ENCODE peak calls at places on chromosomes 4 and X, in eight cellular contexts. J is GM12878, N is HCT116, Y is K562, C is SK-N-SH, L is H1, D is HepG2, H is SK-N-MC. O is an unnamed sample.

GRCh38 chrX:347351-348117 is 28.9 kb upstream of the GTPBP6 start:
- DNase-seq in Y (no peak), L (no peak), D (no peak), C (no peak), H (no peak), N (no peak), J (no peak), O (no peak)

GRCh38 chrX:56793112-56793430 is 64.0 kb downstream of the NBDY start:
- DNase-seq in H (no peak), C (no peak), N (no peak), L (no peak), Y (no peak), D (no peak), J (no peak), O (no peak)

GRCh38 chrX:71533514-71533849 is 578 bp downstream of the OGT start:
- DNase-seq in N (no peak), L (no peak), H (no peak), C (no peak), J (no peak), Y (peak), D (no peak), O (no peak)

GRCh38 chrX:7771788-7772438 is 71.1 kb upstream of the VCX start:
- DNase-seq in Y (no peak), H (no peak), N (no peak), C (no peak), J (no peak), D (peak), L (no peak), O (no peak)

GRCh38 chrX:154365052-154365600 is 9.3 kb downstream of the FLNA start:
- DNase-seq in J (no peak), N (no peak), D (no peak), L (no peak), H (no peak), Y (no peak), C (no peak), O (no peak)

GRCh38 chr4:156677136-156677535 is 294.5 kb downstream of the PDGFC start:
- DNase-seq in Y (peak), N (peak), C (peak), L (peak), H (no peak), D (peak), J (no peak), O (peak)

GRCh38 chr4:168480991-168481588 is 798 bp upstream of the DDX60L start:
- DNase-seq in Y (peak), L (no peak), D (peak), J (peak), C (peak), H (no peak), N (peak), O (peak)

GRCh38 chrX:112888916-112889315 is 48.3 kb upstream of the AMOT start:
- DNase-seq in L (no peak), J (no peak), Y (no peak), N (no peak), D (no peak), H (no peak), C (no peak), O (no peak)

GRCh38 chrX:101368800-101369199 is 17.2 kb downstream of the BTK start:
- DNase-seq in C (no peak), Y (no peak), L (no peak), H (no peak), D (no peak), J (no peak), N (no peak), O (no peak)

GRCh38 chr4:155578726-155579385 is 87.8 kb upstream of the GUCY1A1 start:
- DNase-seq in J (no peak), C (no peak), D (no peak), N (no peak), Y (no peak), L (no peak), H (peak), O (peak)

GRCh38 chrX:2608638-2609430 is 82.3 kb upstream of the CD99 start:
- DNase-seq in L (peak), C (peak), J (no peak), N (peak), Y (peak), D (peak), H (no peak), O (peak)

GRCh38 chr4:7779194-7779768 is 160.4 kb downstream of the AFAP1 start:
- DNase-seq in J (no peak), Y (no peak), L (no peak), H (no peak), D (no peak), C (no peak), N (no peak), O (no peak)

GRCh38 chr4:177740563-177740962 is 298.3 kb upstream of the AGA start:
- DNase-seq in D (no peak), L (no peak), J (no peak), N (no peak), H (no peak), Y (no peak), C (no peak), O (no peak)

GRCh38 chr4:42315231-42315630 is 82.1 kb upstream of the SHISA3 start:
- DNase-seq in Y (no peak), H (no peak), C (no peak), N (no peak), D (no peak), L (no peak), J (no peak), O (no peak)

GRCh38 chr4:158809611-158810486 is 41.0 kb downstream of the FNIP2 start:
- DNase-seq in Y (no peak), H (no peak), N (peak), J (peak), D (no peak), L (no peak), C (no peak), O (peak)

GRCh38 chr4:45662996-45663395 is 460.9 kb downstream of the GABRG1 start:
- DNase-seq in D (no peak), C (no peak), H (peak), J (no peak), L (no peak), N (no peak), Y (no peak), O (no peak)

GRCh38 chr4:98745372-98745771 is 87.0 kb upstream of the TSPAN5 start:
- DNase-seq in D (peak), J (no peak), Y (no peak), C (peak), N (no peak), L (no peak), H (no peak), O (no peak)

GRCh38 chrX:30735839-30736238 is 82.6 kb downstream of the GK start:
- DNase-seq in H (peak), L (peak), N (peak), J (peak), C (peak), Y (peak), D (peak), O (peak)

GRCh38 chr4:6180841-6181631 is 19.3 kb downstream of the JAKMIP1 start:
- DNase-seq in L (no peak), N (no peak), C (no peak), J (peak), Y (no peak), H (no peak), D (no peak), O (no peak)

GRCh38 chr4:7540216-7540615 is 105.5 kb upstream of the PSAPL1 start:
- DNase-seq in N (no peak), Y (no peak), J (no peak), D (no peak), L (no peak), C (peak), H (no peak), O (no peak)

GRCh38 chr4:173746424-173746823 is 216.4 kb upstream of the HAND2 start:
- DNase-seq in L (no peak), N (no peak), H (no peak), Y (no peak), J (no peak), C (no peak), D (no peak), O (no peak)

GRCh38 chrX:136710324-136710951 is 62.5 kb downstream of the CD40LG start:
- DNase-seq in C (no peak), J (no peak), D (no peak), N (no peak), H (no peak), L (no peak), Y (no peak), O (peak)

GRCh38 chr4:157978680-157979361 is 194.0 kb downstream of the GASK1B start:
- DNase-seq in D (peak), J (no peak), H (no peak), Y (peak), L (peak), C (peak), N (peak), O (peak)

GRCh38 chr4:72394264-72394663 is 174.8 kb downstream of the ADAMTS3 start:
- DNase-seq in L (no peak), D (no peak), J (no peak), N (no peak), Y (no peak), H (no peak), C (no peak), O (no peak)

GRCh38 chr4:169009281-169010124 is 552 bp downstream of the CBR4 start:
- DNase-seq in C (no peak), J (no peak), L (no peak), N (peak), D (peak), Y (peak), H (no peak), O (peak)

GRCh38 chrX:40130207-40130606 is 32.4 kb upstream of the BCOR start:
- DNase-seq in L (no peak), J (no peak), C (no peak), H (no peak), N (peak), Y (no peak), D (no peak), O (no peak)

GRCh38 chrX:15269618-15270521 is at the start of gene ASB9:
- DNase-seq in Y (no peak), C (peak), H (no peak), D (peak), L (no peak), N (peak), J (no peak), O (peak)

GRCh38 chr4:98421106-98421505 is 159.9 kb downstream of the RAP1GDS1 start:
- DNase-seq in Y (no peak), J (no peak), H (no peak), L (no peak), D (no peak), C (no peak), N (no peak), O (no peak)

GRCh38 chrX:130758072-130758471 is 144.9 kb downstream of the ENOX2 start:
- DNase-seq in J (no peak), Y (no peak), C (no peak), N (no peak), H (no peak), D (no peak), L (no peak), O (no peak)

GRCh38 chrX:20412871-20413486 is 146.3 kb upstream of the RPS6KA3 start:
- DNase-seq in L (no peak), C (no peak), D (no peak), N (no peak), H (no peak), J (no peak), Y (no peak), O (no peak)

GRCh38 chr4:11670304-11670703 is 241.6 kb upstream of the HS3ST1 start:
- DNase-seq in N (no peak), C (no peak), J (no peak), H (no peak), L (no peak), D (no peak), Y (no peak), O (no peak)

GRCh38 chr4:11669156-11669555 is 240.5 kb upstream of the HS3ST1 start:
- DNase-seq in L (no peak), Y (no peak), J (no peak), N (no peak), H (no peak), C (no peak), D (no peak), O (no peak)
- H3K4me3 ChIP-seq in L (no peak), Y (no peak), J (no peak), N (no peak), H (no peak), C (no peak), D (no peak), O (no peak)

GRCh38 chr4:150160473-150160872 is 82.2 kb downstream of the DCLK2 start:
- DNase-seq in D (no peak), L (no peak), H (no peak), N (no peak), C (no peak), J (no peak), Y (no peak), O (peak)

GRCh38 chr4:150164055-150164454 is 85.8 kb downstream of the DCLK2 start:
- DNase-seq in C (peak), D (no peak), L (no peak), N (no peak), J (no peak), Y (no peak), H (no peak), O (no peak)

GRCh38 chr4:150167054-150167453 is 88.8 kb downstream of the DCLK2 start:
- DNase-seq in H (no peak), L (no peak), Y (no peak), D (no peak), C (no peak), J (no peak), N (no peak), O (no peak)

DNA sequence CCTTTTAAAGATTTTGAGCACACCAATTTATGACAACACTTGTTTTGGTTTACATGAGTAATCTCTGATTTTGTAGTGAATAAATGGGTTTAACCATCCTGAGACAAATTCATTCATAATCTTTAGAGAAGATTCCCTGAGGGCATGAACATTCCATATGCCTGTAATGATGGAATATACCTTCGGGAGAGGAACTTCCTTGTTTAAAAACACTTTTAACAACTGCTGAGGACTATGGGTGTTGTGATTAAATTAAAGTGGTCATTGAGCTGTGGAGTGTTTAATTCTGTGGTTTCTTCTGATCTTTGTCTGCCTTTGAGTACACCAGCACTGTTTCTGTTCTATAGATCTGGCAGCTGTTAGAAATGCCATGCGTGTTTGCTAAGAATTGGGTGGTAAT is 86.7 kb downstream of the DCLK2 start:
- DNase-seq in L (no peak), N (no peak), Y (no peak), D (no peak), J (no peak), H (peak), C (no peak), O (no peak)
- TF ChIP-seq POLR2AphosphoS5 in L (no peak), N (no peak), Y (no peak), D (no peak), J (no peak), H (peak), C (no peak), O (no peak)

DNA sequence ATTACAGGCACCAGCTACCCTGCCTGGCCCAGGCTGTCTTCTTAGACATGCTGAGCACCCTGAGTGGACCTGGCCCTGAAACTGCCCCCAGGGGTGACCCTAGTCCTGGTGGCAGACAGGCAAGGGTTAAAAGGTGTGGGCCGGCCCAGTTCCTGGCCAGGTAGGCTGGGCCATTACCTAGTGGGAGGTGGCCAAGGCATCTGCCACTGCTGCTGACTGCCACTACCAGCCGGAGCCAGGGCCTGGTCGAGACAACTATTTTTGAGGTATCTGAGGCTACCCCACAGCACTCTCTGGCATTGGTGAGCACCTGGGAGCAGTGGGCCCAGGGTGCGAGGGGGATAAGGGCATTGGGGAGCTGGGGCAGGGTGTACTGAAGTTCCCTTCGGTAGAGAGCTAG is at the start of gene CCDC120:
- DNase-seq in N (no peak), Y (no peak), H (no peak), L (no peak), C (no peak), J (no peak), D (no peak), O (no peak)
- H3K9ac ChIP-seq in N (peak), Y (no peak), H (no peak), L (peak), C (no peak), J (no peak), D (peak), O (no peak)

GRCh38 chr4:1579834-1580686 is 104.1 kb downstream of the FAM53A start:
- DNase-seq in L (no peak), H (no peak), D (peak), Y (peak), C (peak), J (no peak), N (peak), O (peak)
- H3K4me3 ChIP-seq in L (peak), H (peak), D (peak), Y (peak), C (peak), J (peak), N (peak), O (peak)

DNA sequence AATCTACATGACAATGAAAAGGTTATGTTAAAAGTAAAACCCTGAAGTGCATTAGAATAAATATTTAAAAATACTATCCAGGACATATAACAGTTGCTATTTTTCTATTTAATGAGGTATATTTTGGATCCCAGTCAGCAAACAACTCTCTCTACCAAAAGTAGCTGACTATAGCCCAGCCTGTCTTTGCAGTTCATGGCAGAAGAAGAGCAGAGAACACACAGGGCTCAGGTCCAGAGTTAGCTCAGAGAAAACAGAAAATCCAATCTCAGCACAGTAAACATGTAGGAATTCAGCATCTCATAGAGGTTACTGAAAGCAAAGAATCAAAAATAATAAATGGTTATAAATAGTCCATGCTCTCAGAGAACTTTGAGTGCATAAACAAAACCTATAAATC is 88.0 kb downstream of the PACRGL start:
- DNase-seq in C (no peak), Y (no peak), H (no peak), J (no peak), N (no peak), D (no peak), L (no peak), O (no peak)
- TF ChIP-seq POLR2AphosphoS5 in C (no peak), Y (no peak), H (no peak), J (no peak), N (no peak), D (no peak), L (no peak), O (no peak)

GRCh38 chr4:57211131-57211530 is 100.9 kb upstream of the IGFBP7 start:
- DNase-seq in H (no peak), D (peak), C (no peak), N (no peak), L (no peak), J (no peak), Y (no peak), O (no peak)

GRCh38 chr4:57220734-57221133 is 110.5 kb upstream of the IGFBP7 start:
- DNase-seq in D (no peak), J (no peak), H (no peak), C (no peak), L (no peak), N (no peak), Y (no peak), O (no peak)

GRCh38 chr4:57219389-57219890 is 109.3 kb upstream of the IGFBP7 start:
- DNase-seq in D (no peak), L (no peak), H (no peak), N (no peak), Y (no peak), J (no peak), C (no peak), O (no peak)

GRCh38 chr4:57220172-57220571 is 110.0 kb upstream of the IGFBP7 start:
- DNase-seq in Y (no peak), D (no peak), L (no peak), J (no peak), N (no peak), H (no peak), C (no peak), O (no peak)

GRCh38 chr4:57214654-57215411 is 104.6 kb upstream of the IGFBP7 start:
- DNase-seq in H (no peak), Y (no peak), D (no peak), J (no peak), L (no peak), N (no peak), C (no peak), O (no peak)
- H3K9ac ChIP-seq in H (no peak), Y (no peak), D (no peak), J (no peak), L (no peak), N (no peak), C (no peak), O (no peak)

DNA sequence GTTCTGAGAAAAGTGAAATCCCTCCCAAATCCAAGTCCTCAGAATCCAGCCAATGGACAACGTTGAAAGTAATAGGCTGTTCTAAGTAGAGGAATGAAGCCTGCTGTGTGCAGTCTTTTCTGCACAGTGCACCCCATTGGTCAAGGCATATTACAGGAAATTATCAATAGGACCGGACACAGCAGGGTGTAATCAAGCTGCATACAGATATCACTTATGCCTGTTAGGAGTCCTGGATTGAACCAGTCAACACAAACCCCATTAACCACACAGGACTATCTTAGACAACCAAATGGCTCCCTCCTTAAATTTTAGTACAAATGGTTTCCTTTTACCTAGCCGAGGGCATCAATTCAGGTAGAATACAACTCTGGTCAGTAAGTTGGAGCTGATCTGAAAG is 34.2 kb upstream of the MAGEA8 start:
- DNase-seq in N (no peak), H (no peak), C (no peak), J (no peak), L (no peak), Y (no peak), D (no peak), O (no peak)
- H3K4me3 ChIP-seq in N (no peak), H (no peak), C (no peak), J (no peak), L (no peak), Y (no peak), D (no peak), O (no peak)

DNA sequence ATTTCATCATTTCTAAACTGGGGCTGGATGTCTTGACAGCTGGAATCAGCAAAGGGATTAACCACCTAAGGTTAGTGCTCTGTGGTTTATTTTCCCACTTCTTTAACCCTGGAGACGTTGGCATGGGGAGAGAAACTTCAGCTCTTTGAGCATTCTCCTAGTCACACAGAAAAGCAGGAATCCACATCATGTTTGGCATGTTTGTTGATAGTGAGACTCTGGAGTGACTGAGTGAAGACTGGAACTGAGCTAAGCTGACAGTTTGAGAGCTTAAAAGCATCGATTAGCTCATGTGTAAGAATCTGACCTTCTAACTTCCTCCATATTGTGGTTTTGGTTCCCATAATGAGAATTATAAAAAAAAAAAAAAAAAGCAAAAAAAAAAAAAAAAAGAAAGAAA is 246.1 kb downstream of the NDST4 start:
- DNase-seq in J (no peak), D (no peak), L (no peak), H (no peak), N (no peak), Y (no peak), C (no peak), O (no peak)
- TF ChIP-seq POLR2AphosphoS5 in J (no peak), D (no peak), L (no peak), H (no peak), N (no peak), Y (no peak), C (no peak), O (no peak)

GRCh38 chr4:4862665-4863482 is 3.4 kb downstream of the MSX1 start:
- DNase-seq in C (peak), L (no peak), H (no peak), D (no peak), N (no peak), Y (no peak), J (no peak), O (no peak)
- H3K9ac ChIP-seq in C (no peak), L (no peak), H (no peak), D (no peak), N (no peak), Y (no peak), J (no peak), O (no peak)

O was measured in endothelial cell of umbilical vein.